ENCODE peak calls at places on chromosomes 3 and 15, in five cellular contexts. One of them, this sample, is unnamed.

GRCh38 chr15:60649845-60650548 is 171.1 kb upstream of the ICE2 start:
- DNase-seq in cardiac muscle cell: no peak
- DNase-seq in A673: no peak
- DNase-seq in endothelial cell of umbilical vein: no peak
- DNase-seq in psoas muscle: no peak
- DNase-seq in this sample: peak; percentile 46

GRCh38 chr3:111749171-111750170 is 109.6 kb upstream of the PHLDB2 start:
- DNase-seq in cardiac muscle cell: no peak
- DNase-seq in A673: peak; percentile 29
- DNase-seq in endothelial cell of umbilical vein: no peak
- DNase-seq in psoas muscle: no peak
- DNase-seq in this sample: no peak

GRCh38 chr3:99413504-99413903 is 224.9 kb upstream of the COL8A1 start:
- DNase-seq in cardiac muscle cell: peak; percentile 77
- DNase-seq in A673: peak; percentile 38
- DNase-seq in endothelial cell of umbilical vein: peak; percentile 80
- DNase-seq in psoas muscle: no peak
- DNase-seq in this sample: no peak

GRCh38 chr3:184629555-184630160 is 68.1 kb downstream of the EPHB3 start:
- DNase-seq in cardiac muscle cell: no peak
- DNase-seq in A673: no peak
- DNase-seq in endothelial cell of umbilical vein: no peak
- DNase-seq in psoas muscle: no peak
- DNase-seq in this sample: no peak

GRCh38 chr3:97990624-97991277 is 18.5 kb upstream of the RIOX2 start:
- DNase-seq in cardiac muscle cell: no peak
- DNase-seq in A673: no peak
- DNase-seq in endothelial cell of umbilical vein: no peak
- DNase-seq in psoas muscle: no peak
- DNase-seq in this sample: no peak

GRCh38 chr15:70281811-70282307 is 184.1 kb upstream of the TLE3 start:
- DNase-seq in cardiac muscle cell: peak; percentile 26
- DNase-seq in A673: no peak
- DNase-seq in endothelial cell of umbilical vein: no peak
- DNase-seq in psoas muscle: no peak
- DNase-seq in this sample: no peak

GRCh38 chr3:197692641-197693040 is 44.1 kb downstream of the RUBCN start:
- DNase-seq in cardiac muscle cell: peak; percentile 76
- DNase-seq in A673: peak; percentile 21
- DNase-seq in endothelial cell of umbilical vein: peak; percentile 26
- DNase-seq in psoas muscle: no peak
- DNase-seq in this sample: no peak

GRCh38 chr3:37526511-37526910 is 335.2 kb upstream of the CTDSPL start:
- DNase-seq in cardiac muscle cell: peak; percentile 73
- DNase-seq in A673: no peak
- DNase-seq in endothelial cell of umbilical vein: no peak
- DNase-seq in psoas muscle: peak; percentile 91
- DNase-seq in this sample: no peak

GRCh38 chr15:61186905-61187865 is 41.9 kb downstream of the RORA start:
- DNase-seq in cardiac muscle cell: peak; percentile 35
- DNase-seq in A673: peak; percentile 89
- DNase-seq in endothelial cell of umbilical vein: peak; percentile 24
- DNase-seq in psoas muscle: peak; percentile 77
- DNase-seq in this sample: no peak

GRCh38 chr3:184262166-184262926 is 993 bp upstream of the CAMK2N2 start:
- DNase-seq in cardiac muscle cell: no peak
- DNase-seq in A673: no peak
- DNase-seq in endothelial cell of umbilical vein: peak; percentile 20
- DNase-seq in psoas muscle: no peak
- DNase-seq in this sample: no peak

GRCh38 chr3:143090966-143091365 is 28.6 kb upstream of the CHST2 start:
- DNase-seq in cardiac muscle cell: no peak
- DNase-seq in A673: no peak
- DNase-seq in endothelial cell of umbilical vein: no peak
- DNase-seq in psoas muscle: no peak
- DNase-seq in this sample: no peak

GRCh38 chr3:26437678-26438077 is 184.9 kb upstream of the LRRC3B start:
- DNase-seq in cardiac muscle cell: no peak
- DNase-seq in A673: no peak
- DNase-seq in endothelial cell of umbilical vein: no peak
- DNase-seq in psoas muscle: no peak
- DNase-seq in this sample: no peak

GRCh38 chr3:128805771-128806170 is 73.6 kb upstream of the ACAD9 start:
- DNase-seq in cardiac muscle cell: no peak
- DNase-seq in A673: no peak
- DNase-seq in endothelial cell of umbilical vein: peak; percentile 79
- DNase-seq in psoas muscle: no peak
- DNase-seq in this sample: no peak

DNA sequence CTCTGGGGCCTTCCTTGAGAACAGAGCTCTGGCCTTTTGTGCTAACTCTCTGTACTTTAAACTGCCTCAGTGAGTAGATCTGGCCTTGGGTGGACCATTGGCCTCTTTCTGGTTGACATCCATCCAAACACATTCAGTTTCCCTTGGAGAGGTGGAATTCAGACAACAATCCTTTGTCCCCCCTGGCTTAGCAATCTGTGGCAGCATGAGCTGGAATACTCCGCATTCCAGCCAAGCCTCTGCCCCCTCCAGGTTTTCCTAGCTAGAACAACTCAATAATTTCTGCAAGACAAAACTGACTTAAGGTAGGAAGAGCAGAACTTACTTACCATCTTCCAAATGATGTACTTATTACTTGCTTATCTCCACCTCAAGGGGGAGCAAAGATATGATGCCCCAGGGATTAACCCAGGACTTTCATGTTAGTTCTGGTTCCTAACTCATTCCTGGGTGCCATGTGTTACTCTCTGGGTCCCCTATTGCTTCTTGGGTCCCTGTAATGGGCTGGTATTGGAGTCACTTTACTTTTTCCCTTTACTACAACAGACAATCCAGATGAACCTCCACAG is 21.8 kb upstream of the IL16 start:
- DNase-seq in cardiac muscle cell: no peak
- DNase-seq in A673: no peak
- DNase-seq in endothelial cell of umbilical vein: no peak
- DNase-seq in psoas muscle: no peak
- DNase-seq in this sample: no peak
- TF ChIP-seq CTCF in cardiac muscle cell: no peak
- TF ChIP-seq CTCF in A673: peak; percentile 17
- TF ChIP-seq CTCF in endothelial cell of umbilical vein: no peak
- TF ChIP-seq CTCF in psoas muscle: no peak
- TF ChIP-seq CTCF in this sample: peak; percentile 32

GRCh38 chr3:170383567-170383966 is 26.1 kb downstream of the SKIL start:
- DNase-seq in cardiac muscle cell: peak; percentile 25
- DNase-seq in A673: no peak
- DNase-seq in endothelial cell of umbilical vein: no peak
- DNase-seq in psoas muscle: no peak
- DNase-seq in this sample: no peak
- H3K36me3 ChIP-seq in cardiac muscle cell: peaks cover 43% of the 10 kb centered on the region
- H3K36me3 ChIP-seq in A673: peaks cover 29% of the 10 kb centered on the region
- H3K36me3 ChIP-seq in endothelial cell of umbilical vein: peaks cover 21% of the 10 kb centered on the region
- H3K36me3 ChIP-seq in psoas muscle: peaks cover 8% of the 10 kb centered on the region
- H3K36me3 ChIP-seq in this sample: peaks cover 3% of the 10 kb centered on the region

GRCh38 chr15:47194718-47195117 is 522.6 kb upstream of the SEMA6D start:
- DNase-seq in cardiac muscle cell: peak; percentile 54
- DNase-seq in A673: peak; percentile 68
- DNase-seq in endothelial cell of umbilical vein: peak; percentile 57
- DNase-seq in psoas muscle: no peak
- DNase-seq in this sample: no peak
- TF ChIP-seq CTCF in cardiac muscle cell: peak; percentile 31
- TF ChIP-seq CTCF in A673: peak; percentile 63
- TF ChIP-seq CTCF in endothelial cell of umbilical vein: peak; percentile 28
- TF ChIP-seq CTCF in psoas muscle: peak; percentile 40
- TF ChIP-seq CTCF in this sample: peak; percentile 10

GRCh38 chr15:74006774-74007639 is 12.5 kb downstream of the PML start:
- DNase-seq in cardiac muscle cell: no peak
- DNase-seq in A673: no peak
- DNase-seq in endothelial cell of umbilical vein: no peak
- DNase-seq in psoas muscle: no peak
- DNase-seq in this sample: no peak
- H3K36me3 ChIP-seq in cardiac muscle cell: peaks cover 5% of the 10 kb centered on the region
- H3K36me3 ChIP-seq in A673: peaks cover 7% of the 10 kb centered on the region
- H3K36me3 ChIP-seq in endothelial cell of umbilical vein: peaks cover 3% of the 10 kb centered on the region
- H3K36me3 ChIP-seq in psoas muscle: no peaks in the 10 kb centered on the region
- H3K36me3 ChIP-seq in this sample: peaks cover 14% of the 10 kb centered on the region

DNA sequence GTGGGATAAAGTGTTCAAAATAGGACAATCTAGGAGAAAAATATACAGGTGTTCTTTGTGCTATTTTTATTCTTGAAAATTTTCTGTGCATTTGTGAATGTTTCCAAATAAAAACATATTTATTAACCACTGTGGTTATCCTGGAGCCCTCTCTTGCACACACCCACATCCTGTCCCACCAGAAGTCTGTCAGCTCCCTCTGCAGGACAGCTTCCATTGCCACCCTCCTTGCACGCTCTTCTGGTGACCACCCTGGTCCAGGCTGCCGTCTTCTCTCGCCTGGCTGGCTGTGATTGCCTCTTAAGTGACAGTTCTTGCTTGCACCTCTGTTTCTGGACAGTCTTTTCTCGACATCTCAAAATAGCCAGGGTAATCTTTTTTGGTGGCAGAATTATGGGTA is 394.0 kb downstream of the LRTM1 start:
- DNase-seq in cardiac muscle cell: peak; percentile 3
- DNase-seq in A673: no peak
- DNase-seq in endothelial cell of umbilical vein: no peak
- DNase-seq in psoas muscle: no peak
- DNase-seq in this sample: no peak
- TF ChIP-seq CTCF in cardiac muscle cell: no peak
- TF ChIP-seq CTCF in A673: no peak
- TF ChIP-seq CTCF in endothelial cell of umbilical vein: no peak
- TF ChIP-seq CTCF in psoas muscle: no peak
- TF ChIP-seq CTCF in this sample: peak; percentile 18

GRCh38 chr3:72756900-72757299 is 91.3 kb downstream of the SHQ1 start:
- DNase-seq in cardiac muscle cell: no peak
- DNase-seq in A673: no peak
- DNase-seq in endothelial cell of umbilical vein: peak; percentile 67
- DNase-seq in psoas muscle: no peak
- DNase-seq in this sample: peak; percentile 77
- H3K36me3 ChIP-seq in cardiac muscle cell: no peaks in the 10 kb centered on the region
- H3K36me3 ChIP-seq in A673: no peaks in the 10 kb centered on the region
- H3K36me3 ChIP-seq in endothelial cell of umbilical vein: no peaks in the 10 kb centered on the region
- H3K36me3 ChIP-seq in psoas muscle: no peaks in the 10 kb centered on the region
- H3K36me3 ChIP-seq in this sample: no peaks in the 10 kb centered on the region

GRCh38 chr3:189360291-189360690 is 188.5 kb downstream of the TPRG1 start:
- DNase-seq in cardiac muscle cell: no peak
- DNase-seq in A673: no peak
- DNase-seq in endothelial cell of umbilical vein: no peak
- DNase-seq in psoas muscle: no peak
- DNase-seq in this sample: no peak
- TF ChIP-seq CTCF in cardiac muscle cell: no peak
- TF ChIP-seq CTCF in A673: no peak
- TF ChIP-seq CTCF in endothelial cell of umbilical vein: no peak
- TF ChIP-seq CTCF in psoas muscle: no peak
- TF ChIP-seq CTCF in this sample: no peak

GRCh38 chr15:42548258-42549051 is at the start of the genes HAUS2 and LRRC57:
- DNase-seq in cardiac muscle cell: peak; percentile 86
- DNase-seq in A673: peak; percentile 90
- DNase-seq in endothelial cell of umbilical vein: peak; percentile 88
- DNase-seq in psoas muscle: peak; percentile 94
- DNase-seq in this sample: peak; percentile 91

GRCh38 chr15:42549052-42549491 is 434 bp downstream of the HAUS2 start:
- DNase-seq in cardiac muscle cell: peak; percentile 32
- DNase-seq in A673: peak; percentile 66
- DNase-seq in endothelial cell of umbilical vein: no peak
- DNase-seq in psoas muscle: no peak
- DNase-seq in this sample: no peak

GRCh38 chr15:42549782-42550392 is 1.2 kb downstream of the HAUS2 start:
- DNase-seq in cardiac muscle cell: peak; percentile 7
- DNase-seq in A673: no peak
- DNase-seq in endothelial cell of umbilical vein: no peak
- DNase-seq in psoas muscle: no peak
- DNase-seq in this sample: no peak

GRCh38 chr15:42547926-42548257 is 701 bp downstream of the LRRC57 start:
- DNase-seq in cardiac muscle cell: peak; percentile 44
- DNase-seq in A673: peak; percentile 31
- DNase-seq in endothelial cell of umbilical vein: no peak
- DNase-seq in psoas muscle: no peak
- DNase-seq in this sample: no peak

GRCh38 chr15:42544858-42545629 is 3.5 kb downstream of the LRRC57 start:
- DNase-seq in cardiac muscle cell: no peak
- DNase-seq in A673: no peak
- DNase-seq in endothelial cell of umbilical vein: no peak
- DNase-seq in psoas muscle: no peak
- DNase-seq in this sample: no peak
- H3K36me3 ChIP-seq in cardiac muscle cell: peaks cover 21% of the 10 kb centered on the region
- H3K36me3 ChIP-seq in A673: peaks cover 22% of the 10 kb centered on the region
- H3K36me3 ChIP-seq in endothelial cell of umbilical vein: peaks cover 6% of the 10 kb centered on the region
- H3K36me3 ChIP-seq in psoas muscle: peaks cover 4% of the 10 kb centered on the region
- H3K36me3 ChIP-seq in this sample: peaks cover 1% of the 10 kb centered on the region

GRCh38 chr3:192422998-192423349 is 304.4 kb downstream of the FGF12 start:
- DNase-seq in cardiac muscle cell: peak; percentile 47
- DNase-seq in A673: peak; percentile 61
- DNase-seq in endothelial cell of umbilical vein: peak; percentile 50
- DNase-seq in psoas muscle: no peak
- DNase-seq in this sample: no peak
- TF ChIP-seq CTCF in cardiac muscle cell: peak; percentile 25
- TF ChIP-seq CTCF in A673: peak; percentile 55
- TF ChIP-seq CTCF in endothelial cell of umbilical vein: peak; percentile 10
- TF ChIP-seq CTCF in psoas muscle: peak; percentile 6
- TF ChIP-seq CTCF in this sample: no peak

DNA sequence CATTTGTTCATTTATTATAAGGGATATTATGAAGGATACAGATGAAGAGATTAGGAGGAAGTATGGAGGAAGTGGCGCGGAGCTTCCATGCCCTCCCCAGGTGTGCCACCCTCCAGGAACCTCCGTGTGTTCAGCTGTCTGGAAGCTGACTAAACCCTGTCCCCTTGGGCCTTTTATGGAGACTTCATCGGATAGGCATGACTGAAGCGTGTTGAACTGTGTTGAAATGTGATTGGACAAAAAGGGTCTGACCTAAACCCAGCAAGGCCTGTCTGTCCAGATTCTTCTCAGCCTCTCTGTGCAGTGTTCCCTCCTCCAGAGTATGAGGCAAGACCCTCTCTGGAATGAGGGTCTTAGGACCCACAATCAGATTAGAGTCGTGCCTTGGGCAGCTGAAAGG is 31.7 kb downstream of the HACD3 start:
- DNase-seq in cardiac muscle cell: no peak
- DNase-seq in A673: no peak
- DNase-seq in endothelial cell of umbilical vein: no peak
- DNase-seq in psoas muscle: no peak
- DNase-seq in this sample: no peak
- H3K36me3 ChIP-seq in cardiac muscle cell: peaks cover 40% of the 10 kb centered on the region
- H3K36me3 ChIP-seq in A673: peaks cover 75% of the 10 kb centered on the region
- H3K36me3 ChIP-seq in endothelial cell of umbilical vein: peaks cover 11% of the 10 kb centered on the region
- H3K36me3 ChIP-seq in psoas muscle: peaks cover 2% of the 10 kb centered on the region
- H3K36me3 ChIP-seq in this sample: peaks cover 7% of the 10 kb centered on the region

This sample was measured in GM06990.